ENCODE peak calls at places on chromosomes 11 and 22, in six cellular contexts. F is KBM-7, Q is fibroblast of the aortic adventitia, E is IMR-90, C is ELF-1, P is NCI-H1417. Y is an unnamed sample.

GRCh38 chr11:104343578-104343977 is 179.6 kb upstream of the PDGFD start:
- DNase-seq in F (peak; percentile 16), Q (no peak), P (peak; percentile 4), C (no peak), E (peak; percentile 7), Y (no peak)

GRCh38 chr11:63944987-63945386 is 6.2 kb downstream of the NAA40 start:
- DNase-seq in E (no peak), P (no peak), Q (peak; percentile 22), F (no peak), C (no peak), Y (no peak)

GRCh38 chr11:72079776-72080325 is 491 bp downstream of the NUMA1 start:
- DNase-seq in F (no peak), P (no peak), C (peak; percentile 16), Q (peak; percentile 17), E (no peak), Y (no peak)

GRCh38 chr11:106456651-106457050 is 379.2 kb downstream of the AASDHPPT start:
- DNase-seq in F (no peak), E (peak; percentile 50), P (no peak), C (no peak), Q (peak; percentile 48), Y (no peak)

GRCh38 chr11:47259178-47259977 is 1.6 kb downstream of the NR1H3 start:
- DNase-seq in P (no peak), E (peak; percentile 30), F (peak; percentile 65), C (peak; percentile 81), Q (peak; percentile 50), Y (peak; percentile 12)

GRCh38 chr11:45028921-45029680 is 78.4 kb upstream of the TP53I11 start:
- DNase-seq in F (no peak), C (no peak), Q (no peak), E (no peak), P (no peak), Y (no peak)

GRCh38 chr11:15347969-15348734 is 233.4 kb downstream of the INSC start:
- DNase-seq in E (no peak), Q (no peak), C (no peak), F (no peak), P (no peak), Y (no peak)

GRCh38 chr22:30602049-30602448 is 4.9 kb upstream of the TCN2 start:
- DNase-seq in F (peak; percentile 65), C (peak; percentile 53), P (no peak), Q (peak; percentile 33), E (peak; percentile 43), Y (no peak)

GRCh38 chr11:13297917-13298356 is 20.3 kb downstream of the BMAL1 start:
- DNase-seq in C (no peak), P (no peak), E (no peak), Q (no peak), F (peak; percentile 67), Y (no peak)

GRCh38 chr22:38489142-38489541 is 17.0 kb downstream of the DDX17 start:
- DNase-seq in P (no peak), C (no peak), Q (no peak), F (no peak), E (no peak), Y (no peak)

GRCh38 chr22:20033045-20033706 is 12.3 kb downstream of the TANGO2 start:
- DNase-seq in E (no peak), P (no peak), Q (peak; percentile 15), C (no peak), F (no peak), Y (no peak)

GRCh38 chr22:45478108-45478771 is 24.4 kb upstream of the FBLN1 start:
- DNase-seq in C (no peak), E (peak; percentile 96), Q (peak; percentile 90), P (no peak), F (no peak), Y (no peak)

GRCh38 chr11:6606471-6607189 is 3.1 kb downstream of the ILK start:
- DNase-seq in C (peak; percentile 97), F (peak; percentile 85), Q (peak; percentile 91), P (no peak), E (peak; percentile 95), Y (no peak)

GRCh38 chr11:57900315-57900714 is 123.4 kb upstream of the OR9Q1 start:
- DNase-seq in P (no peak), F (no peak), Q (no peak), C (no peak), E (no peak), Y (no peak)

GRCh38 chr11:3108183-3108721 is 51.0 kb upstream of the CARS1 start:
- DNase-seq in P (no peak), E (no peak), Q (no peak), C (no peak), F (no peak), Y (no peak)

GRCh38 chr11:134537296-134537695 is 125.3 kb upstream of the B3GAT1 start:
- DNase-seq in Q (no peak), P (no peak), C (no peak), E (no peak), F (no peak), Y (no peak)

GRCh38 chr11:118126082-118126838 is 26.4 kb downstream of the SCN4B start:
- DNase-seq in E (no peak), F (no peak), C (no peak), Q (no peak), P (peak; percentile 6), Y (no peak)

GRCh38 chr11:25037431-25037830 is 540.6 kb downstream of the LUZP2 start:
- DNase-seq in Q (no peak), C (no peak), F (no peak), E (no peak), P (no peak), Y (no peak)

GRCh38 chr11:15675683-15676082 is 561.0 kb downstream of the INSC start:
- DNase-seq in P (no peak), Q (peak; percentile 25), F (no peak), C (no peak), E (no peak), Y (no peak)

GRCh38 chr22:20107471-20107901 is 8.4 kb upstream of the RANBP1 start:
- DNase-seq in Q (no peak), C (no peak), F (no peak), P (no peak), E (no peak), Y (no peak)

GRCh38 chr22:27662359-27663030 is 139.1 kb downstream of the MN1 start:
- DNase-seq in C (no peak), F (no peak), P (no peak), Q (peak; percentile 66), E (no peak), Y (no peak)

GRCh38 chr22:26461188-26461810 is 22.3 kb downstream of the HPS4 start:
- DNase-seq in Q (peak; percentile 59), C (peak; percentile 86), F (peak; percentile 54), E (peak; percentile 28), P (peak; percentile 51), Y (no peak)

GRCh38 chr11:44380009-44380313 is 70.0 kb upstream of the ALX4 start:
- DNase-seq in F (no peak), E (no peak), C (no peak), P (no peak), Q (no peak), Y (no peak)

GRCh38 chr22:23152238-23153114 is 7.2 kb downstream of the RAB36 start:
- DNase-seq in P (no peak), F (no peak), Q (no peak), E (no peak), C (no peak), Y (no peak)

GRCh38 chr22:23856721-23857605 is 712 bp upstream of the SLC2A11 start:
- DNase-seq in E (peak; percentile 46), C (peak; percentile 81), P (peak; percentile 38), F (peak; percentile 66), Q (peak; percentile 56), Y (no peak)

GRCh38 chr11:20131744-20132666 is 28.3 kb downstream of the DBX1 start:
- DNase-seq in E (peak; percentile 55), C (peak; percentile 90), F (peak; percentile 61), P (peak; percentile 34), Q (peak; percentile 73), Y (peak; percentile 3)

GRCh38 chr22:35154937-35155387 is 89.0 kb downstream of the ISX start:
- DNase-seq in E (peak; percentile 35), P (peak; percentile 50), Q (peak; percentile 46), C (peak; percentile 92), F (peak; percentile 54), Y (peak; percentile 1)

GRCh38 chr11:23212829-23213228 is 352.6 kb upstream of the CCDC179 start:
- DNase-seq in E (no peak), F (no peak), C (no peak), P (peak; percentile 94), Q (no peak), Y (no peak)

GRCh38 chr22:50713571-50714056 is 24.4 kb upstream of the ACR start:
- DNase-seq in E (no peak), Q (no peak), F (no peak), P (no peak), C (no peak), Y (no peak)

GRCh38 chr11:95375881-95376280 is 144.9 kb upstream of the SESN3 start:
- DNase-seq in P (no peak), Q (peak; percentile 95), F (no peak), E (peak; percentile 43), C (no peak), Y (no peak)

GRCh38 chr11:70642301-70642700 is 244.0 kb downstream of the CTTN start:
- DNase-seq in C (no peak), P (no peak), F (no peak), E (no peak), Q (no peak), Y (no peak)